ENCODE peak calls at places on chromosomes 13 and 19, in four cellular contexts. H, A, O and B are unnamed samples.

GRCh38 chr19:45528744-45529453 is 21.6 kb downstream of the VASP start:
- DNase-seq in O (no peak), A (peak), H (peak), B (peak)

GRCh38 chr13:77714119-77714755 is 16.8 kb downstream of the SLAIN1 start:
- DNase-seq in H (no peak), A (no peak), O (no peak), B (no peak)

GRCh38 chr19:17948967-17949930 is 16.4 kb downstream of the CCDC124 start:
- DNase-seq in H (no peak), A (no peak), O (no peak), B (no peak)

GRCh38 chr13:60226507-60226906 is 62.8 kb upstream of the DIAPH3 start:
- DNase-seq in O (no peak), H (no peak), A (peak), B (no peak)

GRCh38 chr19:18379803-18380747 is 5.9 kb upstream of the GDF15 start:
- DNase-seq in H (no peak), A (peak), O (no peak), B (peak)

GRCh38 chr13:40464349-40464748 is 202.1 kb downstream of the FOXO1 start:
- DNase-seq in H (no peak), O (peak), A (no peak), B (no peak)

GRCh38 chr13:84192125-84192524 is 309.9 kb upstream of the SLITRK1 start:
- DNase-seq in A (peak), H (no peak), O (no peak), B (no peak)

GRCh38 chr19:42220751-42221097 is 612 bp downstream of the ZNF526 start:
- DNase-seq in H (no peak), A (no peak), O (no peak), B (no peak)

GRCh38 chr13:52903320-52903719 is 54.9 kb upstream of the PCDH8 start:
- DNase-seq in H (no peak), O (no peak), A (no peak), B (no peak)

GRCh38 chr19:30719991-30720329 is 347.8 kb downstream of the ZNF536 start:
- DNase-seq in O (no peak), A (peak), H (no peak), B (peak)

GRCh38 chr13:80599765-80600164 is 258.8 kb upstream of the SPRY2 start:
- DNase-seq in A (no peak), O (no peak), H (no peak), B (no peak)

GRCh38 chr19:28585796-28586195 is 627.2 kb downstream of the UQCRFS1 start:
- DNase-seq in A (no peak), H (no peak), O (no peak), B (no peak)

GRCh38 chr19:29672933-29673336 is 7.7 kb downstream of the PLEKHF1 start:
- DNase-seq in H (peak), O (peak), A (no peak), B (peak)

GRCh38 chr19:38277969-38278680 is 13.8 kb downstream of the SPINT2 start:
- DNase-seq in H (no peak), A (no peak), O (no peak), B (peak)

GRCh38 chr19:51742736-51743288 is 8.9 kb downstream of the FPR1 start:
- DNase-seq in H (no peak), A (no peak), O (no peak), B (no peak)

GRCh38 chr13:48159436-48160225 is 64.7 kb upstream of the MED4 start:
- DNase-seq in O (no peak), H (no peak), A (peak), B (no peak)